ENCODE peak calls at places on chromosome 3, in eight cellular contexts. X, Y, J, D, P, C, R and A are unnamed samples.

GRCh38 chr3:195178124-195178910 is 92.6 kb downstream of the XXYLT1 start:
- DNase-seq in Y (no peak), X (peak; percentile 65), R (peak; percentile 46), C (no peak), D (no peak), P (peak; percentile 73), J (no peak), A (no peak)

GRCh38 chr3:95254771-95255170 is 1191.9 kb downstream of the NSUN3 start:
- DNase-seq in Y (no peak), D (no peak), C (no peak), X (no peak), R (no peak), P (no peak), J (no peak), A (no peak)

GRCh38 chr3:46400000-46400734 is 6.7 kb downstream of the CCR5AS start:
- DNase-seq in C (no peak), J (no peak), Y (no peak), R (no peak), X (no peak), P (no peak), D (no peak), A (no peak)

GRCh38 chr3:141077631-141078030 is 26.5 kb downstream of the SPSB4 start:
- DNase-seq in X (peak; percentile 35), R (no peak), D (no peak), P (no peak), Y (no peak), J (peak; percentile 25), C (no peak), A (no peak)

GRCh38 chr3:53629396-53629711 is 134.9 kb downstream of the CACNA1D start:
- DNase-seq in X (no peak), R (no peak), J (no peak), D (no peak), P (no peak), C (no peak), Y (no peak), A (no peak)

GRCh38 chr3:119098620-119099222 is 47.2 kb upstream of the TEX55 start:
- DNase-seq in Y (peak; percentile 11), R (no peak), J (no peak), D (no peak), P (no peak), X (no peak), C (no peak), A (no peak)

GRCh38 chr3:68163961-68164360 is 509.5 kb upstream of the SUCLG2 start:
- DNase-seq in J (no peak), Y (no peak), P (no peak), R (no peak), C (no peak), X (no peak), D (no peak), A (no peak)

GRCh38 chr3:13877911-13878710 is 1.8 kb downstream of the WNT7A start:
- DNase-seq in Y (no peak), C (no peak), J (no peak), X (peak; percentile 54), D (no peak), P (no peak), R (no peak), A (no peak)

GRCh38 chr3:49466047-49466446 is 4.0 kb upstream of the DAG1 start:
- DNase-seq in P (no peak), C (no peak), R (no peak), X (no peak), D (no peak), Y (no peak), J (no peak), A (no peak)

GRCh38 chr3:195823998-195824397 is 12.3 kb upstream of the MUC4 start:
- DNase-seq in X (no peak), P (no peak), Y (no peak), D (no peak), C (no peak), J (no peak), R (no peak), A (no peak)

GRCh38 chr3:123818921-123819429 is 65.2 kb downstream of the MYLK start:
- DNase-seq in R (peak; percentile 51), X (no peak), D (no peak), P (no peak), Y (no peak), J (no peak), C (no peak), A (no peak)

GRCh38 chr3:69866988-69867720 is 127.9 kb downstream of the MITF start:
- DNase-seq in P (no peak), Y (no peak), J (no peak), C (no peak), X (no peak), R (no peak), D (no peak), A (no peak)

DNA sequence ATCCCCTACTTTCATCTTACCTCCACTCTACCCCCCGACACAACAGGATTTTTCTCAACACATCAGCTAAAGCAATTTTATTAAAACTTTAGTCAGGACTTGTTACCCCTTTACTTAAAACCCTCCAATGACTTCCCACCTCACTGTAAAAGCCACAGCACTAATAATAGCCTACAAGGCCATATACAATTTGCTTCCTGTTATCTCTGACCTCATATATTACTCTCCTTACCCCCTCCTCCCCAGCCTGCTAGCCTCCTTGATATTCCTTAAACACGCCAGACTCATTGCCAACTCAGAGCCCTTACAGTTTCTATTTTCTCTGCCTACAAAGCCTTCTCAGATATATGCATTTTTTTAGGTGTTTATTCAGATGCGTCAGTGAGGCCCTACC is 54.4 kb downstream of the DCUN1D1 start:
- DNase-seq in D (no peak), P (no peak), Y (no peak), X (no peak), C (no peak), R (no peak), J (no peak), A (no peak)
- H3K27ac ChIP-seq in D (no peak overlapping the region), P (no peak overlapping the region), Y (no peak overlapping the region), X (no peak overlapping the region), C (no peak overlapping the region), R (no peak overlapping the region), J (no peak overlapping the region), A (no peak overlapping the region)

GRCh38 chr3:61875976-61876671 is 314.8 kb downstream of the PTPRG start:
- DNase-seq in X (no peak), J (no peak), Y (no peak), P (no peak), D (no peak), C (no peak), R (no peak), A (no peak)
- H3K27ac ChIP-seq in X (no peak overlapping the region), J (no peak overlapping the region), Y (no peak overlapping the region), P (no peak overlapping the region), D (no peak overlapping the region), C (no peak overlapping the region), R (no peak overlapping the region), A (no peak overlapping the region)

GRCh38 chr3:117114517-117115265 is 405.1 kb downstream of the TUSC7 start:
- DNase-seq in P (no peak), J (no peak), Y (no peak), X (no peak), D (no peak), C (no peak), R (no peak), A (no peak)
- H3K27ac ChIP-seq in P (no peak overlapping the region), J (no peak overlapping the region), Y (no peak overlapping the region), X (no peak overlapping the region), D (no peak overlapping the region), C (no peak overlapping the region), R (no peak overlapping the region), A (no peak overlapping the region)

DNA sequence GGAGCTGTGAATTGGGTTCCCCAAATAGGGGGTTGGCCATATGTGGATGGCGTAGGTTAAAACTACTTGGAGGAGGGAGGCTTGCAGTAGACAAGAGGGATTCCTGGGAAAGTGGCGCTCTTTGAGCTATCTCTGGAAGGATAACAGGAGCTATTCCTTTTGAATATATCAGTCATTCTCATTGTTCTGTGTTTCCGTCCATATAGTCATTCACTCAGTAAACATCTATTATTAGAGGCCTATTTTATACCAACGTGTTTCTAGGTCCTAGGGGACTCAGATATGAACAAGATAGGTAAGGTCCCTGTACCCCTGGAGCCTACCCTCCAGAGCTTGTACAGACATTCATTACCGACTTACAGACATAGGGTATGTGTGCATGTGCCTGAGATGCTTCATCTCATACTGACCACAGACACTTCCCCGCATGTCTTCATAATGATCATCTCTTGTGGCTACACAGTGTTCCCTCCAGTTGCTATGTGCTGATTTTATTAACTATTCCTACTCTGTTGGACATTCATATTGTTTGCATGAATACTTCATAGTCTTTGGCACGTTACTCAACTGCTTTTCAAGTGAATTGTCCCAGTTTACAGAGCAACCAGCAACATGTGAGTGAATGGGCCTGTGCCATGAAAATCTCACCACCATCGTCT is 55.8 kb upstream of the VILL start:
- DNase-seq in J (no peak), P (no peak), Y (no peak), D (no peak), R (no peak), C (no peak), X (no peak), A (no peak)
- H3K27ac ChIP-seq in J (no peak overlapping the region), P (no peak overlapping the region), Y (no peak overlapping the region), D (no peak overlapping the region), R (no peak overlapping the region), C (peak overlapping the region; percentile 39), X (peak overlapping the region; percentile 63), A (no peak overlapping the region)

DNA sequence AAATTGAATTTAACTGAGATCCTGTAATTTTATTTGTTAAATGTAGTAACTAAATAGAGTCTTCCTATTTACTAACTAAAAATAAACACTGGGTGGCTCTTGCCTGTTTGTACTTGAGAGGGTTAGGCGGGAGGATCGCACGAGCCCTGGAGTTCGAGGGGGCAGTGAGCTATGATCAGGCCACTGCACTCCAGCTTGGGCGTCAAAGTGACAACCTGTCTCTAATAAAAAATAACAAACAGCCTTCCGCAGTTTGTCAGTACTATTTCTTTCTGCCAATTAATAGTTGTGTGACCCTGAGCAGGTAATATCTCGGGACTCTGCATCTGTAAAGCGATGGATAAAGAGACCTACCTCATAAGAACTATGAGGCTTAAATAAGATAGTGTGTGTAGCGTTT is 758 bp upstream of the PDE12 start:
- DNase-seq in P (no peak), R (no peak), J (no peak), X (no peak), C (no peak), Y (no peak), D (no peak), A (no peak)
- H3K27ac ChIP-seq in P (peak overlapping the region; percentile 92), R (no peak overlapping the region), J (peak overlapping the region; percentile 90), X (peak overlapping the region; percentile 83), C (peak overlapping the region; percentile 85), Y (peak overlapping the region; percentile 88), D (peak overlapping the region; percentile 94), A (peak overlapping the region; percentile 97)

GRCh38 chr3:172153335-172153861 is 114.0 kb downstream of the FNDC3B start:
- DNase-seq in P (peak; percentile 93), D (peak; percentile 83), Y (peak; percentile 8), J (peak; percentile 98), X (peak; percentile 97), C (peak; percentile 86), R (peak; percentile 59), A (peak; percentile 45)
- H3K27ac ChIP-seq in P (peak overlapping the region; percentile 88), D (peak overlapping the region; percentile 74), Y (no peak overlapping the region), J (peak overlapping the region; percentile 97), X (peak overlapping the region; percentile 82), C (peak overlapping the region; percentile 73), R (peak overlapping the region; percentile 72), A (peak overlapping the region; percentile 29)